ENCODE peak calls at places on chromosomes 11 and 22, in nine cellular contexts. N, R, T, C, W, E, Q, K and V are unnamed samples.

GRCh38 chr22:34429314-34429713 is 509.0 kb upstream of the LARGE1 start:
- DNase-seq in N (no peak), R (no peak), T (no peak), C (no peak), W (no peak), E (no peak), Q (no peak), K (no peak), V (no peak)

GRCh38 chr22:50000587-50001387 is 11.8 kb downstream of the IL17REL start:
- DNase-seq in N (no peak), R (no peak), T (no peak), C (peak), W (no peak), E (no peak), Q (no peak), K (no peak), V (no peak)

GRCh38 chr11:35893796-35894475 is 49.9 kb upstream of the LDLRAD3 start:
- DNase-seq in N (no peak), R (peak), T (peak), C (no peak), W (no peak), E (no peak), Q (no peak), K (peak), V (peak)

GRCh38 chr22:44580756-44581435 is 82.9 kb upstream of the RTL6 start:
- DNase-seq in N (no peak), R (no peak), T (no peak), C (no peak), W (no peak), E (peak), Q (no peak), K (no peak), V (no peak)

GRCh38 chr11:34915136-34916013 is 804 bp downstream of the APIP start:
- DNase-seq in N (no peak), R (peak), T (peak), C (peak), W (no peak), E (no peak), Q (no peak), K (no peak), V (peak)

GRCh38 chr22:29859976-29860766 is 22.1 kb upstream of the ASCC2 start:
- DNase-seq in N (no peak), R (no peak), T (no peak), C (no peak), W (no peak), E (no peak), Q (no peak), K (no peak), V (no peak)

GRCh38 chr11:91926967-91927366 is 297.7 kb upstream of the FAT3 start:
- DNase-seq in N (no peak), R (peak), T (no peak), C (no peak), W (no peak), E (no peak), Q (peak), K (peak), V (no peak)

GRCh38 chr11:69587454-69588081 is 53.4 kb upstream of the CCND1 start:
- DNase-seq in N (no peak), R (peak), T (peak), C (no peak), W (no peak), E (no peak), Q (no peak), K (no peak), V (no peak)

GRCh38 chr22:28063656-28064055 is 144.6 kb upstream of the PITPNB start:
- DNase-seq in N (no peak), R (no peak), T (no peak), C (no peak), W (no peak), E (no peak), Q (no peak), K (no peak), V (no peak)

GRCh38 chr11:70005107-70005818 is 72.9 kb upstream of the ANO1 start:
- DNase-seq in N (no peak), R (peak), T (peak), C (no peak), W (no peak), E (no peak), Q (no peak), K (no peak), V (no peak)

GRCh38 chr11:119480375-119481020 is 57.5 kb upstream of the THY1 start:
- DNase-seq in N (no peak), R (no peak), T (no peak), C (no peak), W (no peak), E (peak), Q (no peak), K (no peak), V (no peak)

GRCh38 chr11:86978756-86979608 is 23.8 kb upstream of the FZD4 start:
- DNase-seq in N (peak), R (peak), T (peak), C (no peak), W (no peak), E (no peak), Q (no peak), K (no peak), V (no peak)

GRCh38 chr22:46136539-46137217 is 13.6 kb upstream of the PPARA start:
- DNase-seq in N (no peak), R (no peak), T (no peak), C (no peak), W (no peak), E (no peak), Q (no peak), K (peak), V (no peak)

GRCh38 chr11:26121466-26121865 is 210.5 kb upstream of the ANO3 start:
- DNase-seq in N (no peak), R (no peak), T (peak), C (no peak), W (no peak), E (no peak), Q (no peak), K (no peak), V (no peak)

GRCh38 chr11:67381244-67381972 is 8.0 kb upstream of the CLCF1 start:
- DNase-seq in N (no peak), R (no peak), T (peak), C (no peak), W (no peak), E (no peak), Q (no peak), K (no peak), V (no peak)

GRCh38 chr11:130418756-130419155 is 9.7 kb downstream of the ADAMTS8 start:
- DNase-seq in N (no peak), R (no peak), T (peak), C (no peak), W (no peak), E (no peak), Q (no peak), K (no peak), V (no peak)

GRCh38 chr11:9315078-9315688 is 790 bp upstream of the TMEM41B start:
- DNase-seq in N (no peak), R (peak), T (no peak), C (no peak), W (peak), E (peak), Q (no peak), K (no peak), V (no peak)